ENCODE peak calls at places on chromosomes 2 and 18, in nine cellular contexts. One of them, this sample, is unnamed.

GRCh38 chr2:173644146-173644545 is 289.5 kb downstream of the CDCA7 start:
- DNase-seq in heart right ventricle: no peak
- DNase-seq in cardiac muscle cell: peak; percentile 72
- DNase-seq in neural progenitor cell: no peak
- DNase-seq in CD8-positive, alpha-beta T cell: no peak
- DNase-seq in suprapubic skin: no peak
- DNase-seq in GM20000: no peak
- DNase-seq in chondrocyte: no peak
- DNase-seq in type B pancreatic cell: no peak
- DNase-seq in this sample: no peak

GRCh38 chr2:233338046-233338445 is 16.2 kb upstream of the DGKD start:
- DNase-seq in suprapubic skin: no peak
- DNase-seq in heart right ventricle: no peak
- DNase-seq in CD8-positive, alpha-beta T cell: no peak
- DNase-seq in cardiac muscle cell: no peak
- DNase-seq in type B pancreatic cell: no peak
- DNase-seq in GM20000: no peak
- DNase-seq in chondrocyte: peak; percentile 73
- DNase-seq in neural progenitor cell: no peak
- DNase-seq in this sample: no peak

GRCh38 chr2:68807821-68808266 is 63.4 kb downstream of the BMP10 start:
- DNase-seq in suprapubic skin: no peak
- DNase-seq in neural progenitor cell: no peak
- DNase-seq in CD8-positive, alpha-beta T cell: no peak
- DNase-seq in type B pancreatic cell: no peak
- DNase-seq in heart right ventricle: no peak
- DNase-seq in cardiac muscle cell: peak; percentile 72
- DNase-seq in GM20000: no peak
- DNase-seq in chondrocyte: no peak
- DNase-seq in this sample: peak; percentile 80

GRCh38 chr2:190088917-190089316 is 26.4 kb upstream of the MSTN start:
- DNase-seq in heart right ventricle: peak; percentile 48
- DNase-seq in neural progenitor cell: peak; percentile 82
- DNase-seq in CD8-positive, alpha-beta T cell: peak; percentile 23
- DNase-seq in cardiac muscle cell: peak; percentile 82
- DNase-seq in type B pancreatic cell: no peak
- DNase-seq in suprapubic skin: no peak
- DNase-seq in chondrocyte: no peak
- DNase-seq in GM20000: peak; percentile 51
- DNase-seq in this sample: no peak

GRCh38 chr18:45386256-45386655 is 229.0 kb upstream of the SLC14A2 start:
- DNase-seq in heart right ventricle: no peak
- DNase-seq in GM20000: peak; percentile 16
- DNase-seq in type B pancreatic cell: no peak
- DNase-seq in chondrocyte: no peak
- DNase-seq in suprapubic skin: no peak
- DNase-seq in cardiac muscle cell: peak; percentile 56
- DNase-seq in CD8-positive, alpha-beta T cell: no peak
- DNase-seq in neural progenitor cell: peak; percentile 81
- DNase-seq in this sample: no peak

GRCh38 chr2:190180313-190181065 is 118.0 kb upstream of the MSTN start:
- DNase-seq in CD8-positive, alpha-beta T cell: no peak
- DNase-seq in cardiac muscle cell: peak; percentile 32
- DNase-seq in GM20000: peak; percentile 89
- DNase-seq in type B pancreatic cell: peak; percentile 74
- DNase-seq in suprapubic skin: peak; percentile 83
- DNase-seq in neural progenitor cell: peak; percentile 84
- DNase-seq in heart right ventricle: peak; percentile 54
- DNase-seq in chondrocyte: peak; percentile 82
- DNase-seq in this sample: no peak

GRCh38 chr2:52968043-52968442 is 799.6 kb upstream of the CHAC2 start:
- DNase-seq in CD8-positive, alpha-beta T cell: no peak
- DNase-seq in neural progenitor cell: no peak
- DNase-seq in type B pancreatic cell: no peak
- DNase-seq in heart right ventricle: no peak
- DNase-seq in chondrocyte: no peak
- DNase-seq in GM20000: no peak
- DNase-seq in suprapubic skin: no peak
- DNase-seq in cardiac muscle cell: no peak
- DNase-seq in this sample: no peak

GRCh38 chr2:158575051-158575635 is 118.4 kb downstream of the PKP4 start:
- DNase-seq in type B pancreatic cell: no peak
- DNase-seq in CD8-positive, alpha-beta T cell: no peak
- DNase-seq in cardiac muscle cell: peak; percentile 20
- DNase-seq in heart right ventricle: no peak
- DNase-seq in suprapubic skin: no peak
- DNase-seq in neural progenitor cell: no peak
- DNase-seq in chondrocyte: no peak
- DNase-seq in GM20000: no peak
- DNase-seq in this sample: no peak

GRCh38 chr2:186543561-186544131 is 46.2 kb upstream of the ITGAV start:
- DNase-seq in cardiac muscle cell: peak; percentile 72
- DNase-seq in heart right ventricle: no peak
- DNase-seq in suprapubic skin: no peak
- DNase-seq in chondrocyte: no peak
- DNase-seq in CD8-positive, alpha-beta T cell: no peak
- DNase-seq in type B pancreatic cell: no peak
- DNase-seq in GM20000: no peak
- DNase-seq in neural progenitor cell: no peak
- DNase-seq in this sample: no peak

GRCh38 chr2:26494199-26494598 is 16.3 kb upstream of the OTOF start:
- DNase-seq in heart right ventricle: no peak
- DNase-seq in suprapubic skin: no peak
- DNase-seq in CD8-positive, alpha-beta T cell: no peak
- DNase-seq in chondrocyte: no peak
- DNase-seq in neural progenitor cell: no peak
- DNase-seq in type B pancreatic cell: no peak
- DNase-seq in cardiac muscle cell: no peak
- DNase-seq in GM20000: no peak
- DNase-seq in this sample: no peak

GRCh38 chr18:28204154-28204553 is 27.2 kb upstream of the CDH2 start:
- DNase-seq in chondrocyte: no peak
- DNase-seq in cardiac muscle cell: peak; percentile 93
- DNase-seq in CD8-positive, alpha-beta T cell: no peak
- DNase-seq in suprapubic skin: no peak
- DNase-seq in GM20000: no peak
- DNase-seq in neural progenitor cell: no peak
- DNase-seq in type B pancreatic cell: no peak
- DNase-seq in heart right ventricle: no peak
- DNase-seq in this sample: no peak

GRCh38 chr2:48316753-48317750 is 212.9 kb upstream of the STON1 start:
- DNase-seq in CD8-positive, alpha-beta T cell: no peak
- DNase-seq in type B pancreatic cell: no peak
- DNase-seq in heart right ventricle: no peak
- DNase-seq in neural progenitor cell: no peak
- DNase-seq in chondrocyte: no peak
- DNase-seq in GM20000: no peak
- DNase-seq in cardiac muscle cell: no peak
- DNase-seq in suprapubic skin: no peak
- DNase-seq in this sample: no peak

GRCh38 chr2:54103454-54104314 is 11.7 kb upstream of the ACYP2 start:
- DNase-seq in neural progenitor cell: peak; percentile 33
- DNase-seq in chondrocyte: no peak
- DNase-seq in GM20000: no peak
- DNase-seq in type B pancreatic cell: no peak
- DNase-seq in CD8-positive, alpha-beta T cell: peak; percentile 26
- DNase-seq in cardiac muscle cell: peak; percentile 73
- DNase-seq in heart right ventricle: peak; percentile 32
- DNase-seq in suprapubic skin: no peak
- DNase-seq in this sample: no peak

GRCh38 chr2:70765507-70765906 is 2.5 kb downstream of the ADD2 start:
- DNase-seq in CD8-positive, alpha-beta T cell: no peak
- DNase-seq in suprapubic skin: no peak
- DNase-seq in type B pancreatic cell: no peak
- DNase-seq in heart right ventricle: no peak
- DNase-seq in neural progenitor cell: no peak
- DNase-seq in cardiac muscle cell: no peak
- DNase-seq in GM20000: no peak
- DNase-seq in chondrocyte: no peak
- DNase-seq in this sample: no peak

GRCh38 chr2:16824472-16824871 is 158.8 kb upstream of the CYRIA start:
- DNase-seq in GM20000: no peak
- DNase-seq in CD8-positive, alpha-beta T cell: no peak
- DNase-seq in chondrocyte: no peak
- DNase-seq in type B pancreatic cell: no peak
- DNase-seq in suprapubic skin: no peak
- DNase-seq in cardiac muscle cell: no peak
- DNase-seq in neural progenitor cell: no peak
- DNase-seq in heart right ventricle: no peak
- DNase-seq in this sample: no peak

DNA sequence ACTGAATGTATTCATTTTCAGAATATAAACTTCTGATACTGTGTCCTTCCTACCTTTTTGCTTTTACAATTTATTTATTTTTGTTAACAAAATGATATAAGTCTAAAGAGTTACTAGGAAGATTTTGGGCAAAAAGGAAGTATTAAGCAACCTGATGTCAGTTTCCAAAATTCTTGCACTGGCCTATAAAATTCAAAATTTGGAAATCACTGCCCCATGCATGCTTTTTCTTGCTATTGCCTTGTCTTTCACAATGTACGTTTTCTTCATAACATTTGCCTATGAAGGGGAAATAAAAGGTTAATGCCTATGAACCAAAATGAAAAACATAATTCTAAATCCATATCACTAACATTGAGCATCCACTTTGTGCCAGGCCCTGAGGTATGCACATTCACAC is 40.1 kb upstream of the EHBP1 start:
- DNase-seq in type B pancreatic cell: no peak
- DNase-seq in neural progenitor cell: no peak
- DNase-seq in GM20000: no peak
- DNase-seq in chondrocyte: no peak
- DNase-seq in heart right ventricle: no peak
- DNase-seq in CD8-positive, alpha-beta T cell: no peak
- DNase-seq in cardiac muscle cell: no peak
- DNase-seq in suprapubic skin: no peak
- DNase-seq in this sample: no peak
- TF ChIP-seq CTCF in type B pancreatic cell: no peak
- TF ChIP-seq CTCF in neural progenitor cell: no peak
- TF ChIP-seq CTCF in GM20000: no peak
- TF ChIP-seq CTCF in chondrocyte: no peak
- TF ChIP-seq CTCF in heart right ventricle: no peak
- TF ChIP-seq CTCF in CD8-positive, alpha-beta T cell: no peak
- TF ChIP-seq CTCF in cardiac muscle cell: no peak
- TF ChIP-seq CTCF in suprapubic skin: no peak
- TF ChIP-seq CTCF in this sample: no peak

DNA sequence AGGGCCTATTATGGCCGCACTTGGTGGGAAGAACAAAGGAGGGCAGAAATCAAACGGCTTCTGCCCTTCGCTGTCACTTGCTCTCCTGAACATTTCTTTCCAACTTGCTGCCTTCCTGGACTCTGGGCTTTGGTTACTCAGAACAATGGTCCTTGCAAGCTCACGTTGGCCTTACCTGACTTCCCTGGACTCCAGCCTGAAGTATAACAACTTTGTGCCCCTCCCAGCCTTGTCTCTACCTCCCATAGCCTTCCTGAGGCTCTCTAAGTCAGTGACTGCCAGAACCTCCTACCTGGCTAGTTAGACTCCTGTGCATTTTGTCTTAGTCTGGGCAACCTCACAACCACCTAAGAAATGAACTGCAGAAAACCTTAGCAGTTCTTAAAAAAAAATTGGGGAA is 30.2 kb upstream of the ITPRID2 start:
- DNase-seq in suprapubic skin: no peak
- DNase-seq in chondrocyte: no peak
- DNase-seq in heart right ventricle: no peak
- DNase-seq in type B pancreatic cell: no peak
- DNase-seq in GM20000: no peak
- DNase-seq in cardiac muscle cell: no peak
- DNase-seq in CD8-positive, alpha-beta T cell: no peak
- DNase-seq in neural progenitor cell: no peak
- DNase-seq in this sample: no peak
- TF ChIP-seq CTCF in suprapubic skin: no peak
- TF ChIP-seq CTCF in chondrocyte: no peak
- TF ChIP-seq CTCF in heart right ventricle: no peak
- TF ChIP-seq CTCF in type B pancreatic cell: no peak
- TF ChIP-seq CTCF in GM20000: no peak
- TF ChIP-seq CTCF in cardiac muscle cell: no peak
- TF ChIP-seq CTCF in CD8-positive, alpha-beta T cell: no peak
- TF ChIP-seq CTCF in neural progenitor cell: no peak
- TF ChIP-seq CTCF in this sample: no peak

DNA sequence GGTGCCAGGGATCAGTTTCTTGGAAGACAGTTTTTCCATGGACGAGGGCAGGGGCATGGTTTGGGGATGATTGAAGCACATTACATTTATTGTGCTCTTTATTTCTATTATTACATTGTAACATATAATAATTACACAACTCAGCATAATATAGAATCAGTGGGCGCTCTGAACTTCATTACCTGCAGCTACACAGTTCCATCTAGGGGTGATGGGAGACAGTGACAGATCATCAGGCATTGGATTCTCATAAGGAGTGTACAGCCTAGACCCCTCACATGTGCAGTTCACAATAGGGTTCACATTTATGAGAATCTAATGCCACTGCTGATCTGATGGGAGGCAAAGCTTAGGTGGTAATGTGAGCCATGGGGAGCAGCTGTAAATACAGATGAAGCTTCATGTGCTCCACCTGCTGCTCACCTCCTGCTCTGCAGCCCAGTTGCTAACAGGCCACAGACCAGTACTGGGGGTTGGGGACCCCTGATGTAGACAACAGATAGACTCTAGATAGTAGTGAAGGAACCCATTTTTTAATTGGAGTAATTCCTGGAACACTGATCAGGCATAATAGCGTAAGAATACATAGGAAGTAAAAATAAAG is 41.5 kb upstream of the MC4R start:
- DNase-seq in neural progenitor cell: peak; percentile 41
- DNase-seq in cardiac muscle cell: peak; percentile 12
- DNase-seq in type B pancreatic cell: no peak
- DNase-seq in suprapubic skin: no peak
- DNase-seq in CD8-positive, alpha-beta T cell: no peak
- DNase-seq in heart right ventricle: no peak
- DNase-seq in GM20000: no peak
- DNase-seq in chondrocyte: no peak
- DNase-seq in this sample: no peak
- TF ChIP-seq CTCF in neural progenitor cell: peak; percentile 56
- TF ChIP-seq CTCF in cardiac muscle cell: peak; percentile 41
- TF ChIP-seq CTCF in type B pancreatic cell: peak; percentile 53
- TF ChIP-seq CTCF in suprapubic skin: no peak
- TF ChIP-seq CTCF in CD8-positive, alpha-beta T cell: no peak
- TF ChIP-seq CTCF in heart right ventricle: no peak
- TF ChIP-seq CTCF in GM20000: peak; percentile 58
- TF ChIP-seq CTCF in chondrocyte: peak; percentile 76
- TF ChIP-seq CTCF in this sample: no peak

DNA sequence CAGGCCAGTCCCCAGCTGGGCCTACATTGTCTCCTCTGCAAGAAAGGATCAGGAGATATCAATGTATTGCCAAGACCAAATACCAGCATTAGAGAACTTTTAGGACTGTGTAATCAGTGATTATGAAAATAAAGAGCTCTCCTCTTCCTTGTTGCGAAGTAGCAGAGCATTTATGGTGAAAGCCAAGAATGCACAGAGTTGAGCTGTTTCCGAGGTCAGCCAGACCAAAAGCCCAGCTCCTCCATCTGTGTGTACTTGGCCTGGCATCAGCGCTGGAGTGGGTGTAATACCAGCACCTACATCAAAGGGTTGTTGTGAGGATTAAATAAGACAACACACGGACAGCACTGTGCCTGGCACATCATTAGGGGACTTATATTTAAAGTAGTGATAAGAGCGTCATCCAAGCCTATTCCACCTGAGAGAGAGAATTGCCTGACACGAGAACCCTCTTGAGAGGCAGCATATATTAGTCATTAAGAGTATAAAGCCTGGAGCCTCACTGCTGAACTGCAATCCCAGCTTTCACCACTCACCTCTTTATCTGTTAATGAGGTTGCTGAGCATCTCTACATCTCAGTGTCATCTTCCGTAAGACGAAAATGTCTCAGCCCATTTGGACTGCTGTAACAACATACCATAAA is 7.4 kb upstream of the SLC16A14 start:
- DNase-seq in CD8-positive, alpha-beta T cell: no peak
- DNase-seq in cardiac muscle cell: peak; percentile 11
- DNase-seq in heart right ventricle: no peak
- DNase-seq in suprapubic skin: no peak
- DNase-seq in GM20000: no peak
- DNase-seq in chondrocyte: no peak
- DNase-seq in type B pancreatic cell: no peak
- DNase-seq in neural progenitor cell: no peak
- DNase-seq in this sample: no peak
- TF ChIP-seq CTCF in CD8-positive, alpha-beta T cell: no peak
- TF ChIP-seq CTCF in cardiac muscle cell: no peak
- TF ChIP-seq CTCF in heart right ventricle: no peak
- TF ChIP-seq CTCF in suprapubic skin: no peak
- TF ChIP-seq CTCF in GM20000: no peak
- TF ChIP-seq CTCF in chondrocyte: no peak
- TF ChIP-seq CTCF in type B pancreatic cell: peak; percentile 35
- TF ChIP-seq CTCF in neural progenitor cell: no peak
- TF ChIP-seq CTCF in this sample: no peak

This sample was measured in CD14-positive monocyte.